ENCODE peak calls at places on chromosome 17, in six cellular contexts. O, U, A, Z, J and X are unnamed samples.
A peak's percentile ranks its signal among the peaks of the same experiment; 100 is the strongest.

GRCh38 chr17:76912585-76912984 is 44.4 kb downstream of the MGAT5B start:
- DNase-seq in O (no peak), U (no peak), A (no peak), Z (no peak), J (no peak), X (no peak)

GRCh38 chr17:29165800-29166506 is 14.2 kb downstream of the MYO18A start:
- DNase-seq in O (no peak), U (no peak), A (no peak), Z (no peak), J (no peak), X (no peak)

GRCh38 chr17:81011951-81012350 is 20.3 kb downstream of the CHMP6 start:
- DNase-seq in O (no peak), U (no peak), A (no peak), Z (no peak), J (no peak), X (no peak)

GRCh38 chr17:79303641-79304205 is 229.1 kb downstream of the ENGASE start:
- DNase-seq in O (no peak), U (no peak), A (no peak), Z (no peak), J (no peak), X (no peak)

GRCh38 chr17:54916721-54917120 is 16.1 kb downstream of the TOM1L1 start:
- DNase-seq in O (no peak), U (no peak), A (no peak), Z (no peak), J (no peak), X (no peak)

GRCh38 chr17:54901230-54901847 is 687 bp downstream of the TOM1L1 start:
- DNase-seq in O (no peak), U (no peak), A (no peak), Z (no peak), J (peak; percentile 31), X (no peak)

GRCh38 chr17:64291268-64291851 is 28.3 kb upstream of the TEX2 start:
- DNase-seq in O (no peak), U (no peak), A (no peak), Z (no peak), J (no peak), X (no peak)

GRCh38 chr17:64500923-64501765 is 4.3 kb upstream of the POLG2 start:
- DNase-seq in O (no peak), U (no peak), A (no peak), Z (no peak), J (no peak), X (no peak)

GRCh38 chr17:8120520-8121443 is 2.5 kb upstream of the ALOXE3 start:
- DNase-seq in O (peak; percentile 71), U (no peak), A (peak; percentile 83), Z (no peak), J (peak; percentile 18), X (peak; percentile 63)

GRCh38 chr17:65865715-65866425 is 304.4 kb upstream of the AXIN2 start:
- DNase-seq in O (no peak), U (no peak), A (no peak), Z (no peak), J (no peak), X (no peak)

GRCh38 chr17:6476834-6477210 is 32.6 kb downstream of the PIMREG start:
- DNase-seq in O (no peak), U (no peak), A (no peak), Z (no peak), J (no peak), X (no peak)

GRCh38 chr17:5019475-5019956 is 15.7 kb downstream of the SLC52A1 start:
- DNase-seq in O (no peak), U (no peak), A (no peak), Z (no peak), J (no peak), X (no peak)

GRCh38 chr17:75830168-75831031 is 13.8 kb downstream of the UNC13D start:
- DNase-seq in O (no peak), U (no peak), A (no peak), Z (no peak), J (no peak), X (no peak)

GRCh38 chr17:33438136-33438535 is 145.0 kb upstream of the ASIC2 start:
- DNase-seq in O (no peak), U (no peak), A (no peak), Z (no peak), J (no peak), X (no peak)

GRCh38 chr17:10683853-10684252 is 13.5 kb downstream of the SCO1 start:
- DNase-seq in O (no peak), U (no peak), A (no peak), Z (no peak), J (no peak), X (no peak)

GRCh38 chr17:10798332-10798749 is 5.6 kb downstream of the TMEM238L start:
- DNase-seq in O (no peak), U (no peak), A (no peak), Z (no peak), J (no peak), X (peak; percentile 29)

GRCh38 chr17:6067060-6067459 is 3.1 kb upstream of the WSCD1 start:
- DNase-seq in O (no peak), U (no peak), A (no peak), Z (no peak), J (no peak), X (no peak)

GRCh38 chr17:6668727-6669425 is 17.3 kb downstream of the C17orf100 start:
- DNase-seq in O (no peak), U (no peak), A (no peak), Z (no peak), J (no peak), X (no peak)

GRCh38 chr17:18356624-18357023 is 6.7 kb downstream of the SHMT1 start:
- DNase-seq in O (no peak), U (no peak), A (no peak), Z (peak; percentile 10), J (no peak), X (peak; percentile 78)

GRCh38 chr17:4469552-4469951 is 29.1 kb upstream of the SPNS2 start:
- DNase-seq in O (no peak), U (no peak), A (no peak), Z (no peak), J (no peak), X (no peak)

GRCh38 chr17:14748036-14748715 is 447.3 kb downstream of the HS3ST3B1 start:
- DNase-seq in O (no peak), U (no peak), A (no peak), Z (no peak), J (no peak), X (no peak)

GRCh38 chr17:27513849-27514248 is 57.6 kb downstream of the KSR1 start:
- DNase-seq in O (no peak), U (no peak), A (no peak), Z (no peak), J (no peak), X (peak; percentile 88)

GRCh38 chr17:16300554-16300953 is 52.7 kb downstream of the CENPV start:
- DNase-seq in O (no peak), U (no peak), A (no peak), Z (no peak), J (no peak), X (no peak)

GRCh38 chr17:67151717-67152116 is 93.3 kb downstream of the HELZ start:
- DNase-seq in O (no peak), U (no peak), A (no peak), Z (no peak), J (no peak), X (no peak)

GRCh38 chr17:13002761-13003453 is 14.9 kb downstream of the ELAC2 start:
- DNase-seq in O (no peak), U (peak; percentile 59), A (no peak), Z (no peak), J (peak; percentile 62), X (peak; percentile 87)

GRCh38 chr17:8016632-8017424 is 14.4 kb downstream of the GUCY2D start:
- DNase-seq in O (no peak), U (no peak), A (peak; percentile 57), Z (no peak), J (peak; percentile 13), X (peak; percentile 48)

GRCh38 chr17:16419074-16419928 is 3.9 kb downstream of the TRPV2 start:
- DNase-seq in O (no peak), U (peak; percentile 80), A (peak; percentile 75), Z (no peak), J (peak; percentile 95), X (no peak)

GRCh38 chr17:66904760-66905637 is 59.5 kb upstream of the CACNG4 start:
- DNase-seq in O (no peak), U (no peak), A (no peak), Z (no peak), J (no peak), X (no peak)

GRCh38 chr17:49976163-49976827 is 7.3 kb downstream of the DLX4 start:
- DNase-seq in O (no peak), U (no peak), A (no peak), Z (no peak), J (no peak), X (no peak)

GRCh38 chr17:1275962-1276736 is 3.3 kb upstream of the TRARG1 start:
- DNase-seq in O (peak; percentile 58), U (no peak), A (peak; percentile 72), Z (no peak), J (peak; percentile 19), X (peak; percentile 47)

GRCh38 chr17:75338335-75338734 is 49.1 kb upstream of the SLC25A19 start:
- DNase-seq in O (no peak), U (no peak), A (no peak), Z (no peak), J (no peak), X (no peak)

GRCh38 chr17:42386784-42387183 is 1.5 kb downstream of the STAT3 start:
- DNase-seq in O (no peak), U (no peak), A (no peak), Z (no peak), J (no peak), X (no peak)

GRCh38 chr17:9839433-9839832 is 13.7 kb downstream of the GLP2R start:
- DNase-seq in O (no peak), U (no peak), A (no peak), Z (no peak), J (no peak), X (no peak)

GRCh38 chr17:67606471-67606870 is 111.3 kb upstream of the NOL11 start:
- DNase-seq in O (no peak), U (no peak), A (no peak), Z (no peak), J (no peak), X (no peak)

GRCh38 chr17:48759288-48759687 is 30.7 kb upstream of the HOXB13 start:
- DNase-seq in O (no peak), U (no peak), A (no peak), Z (no peak), J (no peak), X (no peak)

GRCh38 chr17:43398724-43399595 is at the start of gene ARL4D:
- DNase-seq in O (peak; percentile 65), U (no peak), A (peak; percentile 85), Z (no peak), J (peak; percentile 78), X (peak; percentile 94)

GRCh38 chr17:38421224-38421841 is 6.9 kb upstream of the ARHGAP23 start:
- DNase-seq in O (no peak), U (no peak), A (no peak), Z (no peak), J (no peak), X (no peak)

GRCh38 chr17:76266244-76266938 is 1.2 kb downstream of the UBALD2 start:
- DNase-seq in O (no peak), U (no peak), A (peak; percentile 57), Z (no peak), J (no peak), X (no peak)